ENCODE peak calls at places on chromosomes 3 and 15, in five cellular contexts. B is CD4-positive, CD25-positive, alpha-beta regulatory T cell; Z is GM13977; A is astrocyte of the spinal cord; Q is Caki2. E is an unnamed sample.

GRCh38 chr3:169179193-169180122 is 484.1 kb downstream of the MECOM start:
- DNase-seq in B (no peak), Z (no peak), A (no peak), Q (no peak), E (no peak)

GRCh38 chr3:130093741-130094391 is 12.2 kb downstream of the ALG1L2 start:
- DNase-seq in B (no peak), Z (peak; percentile 54), A (no peak), Q (no peak), E (no peak)

GRCh38 chr3:143958966-143959365 is 12.7 kb upstream of the DIPK2A start:
- DNase-seq in B (no peak), Z (no peak), A (no peak), Q (no peak), E (no peak)

GRCh38 chr3:48432411-48433371 is 2.8 kb upstream of the PLXNB1 start:
- DNase-seq in B (no peak), Z (no peak), A (no peak), Q (peak; percentile 30), E (no peak)

GRCh38 chr3:184005981-184006507 is 11.6 kb downstream of the ABCC5 start:
- DNase-seq in B (peak; percentile 10), Z (peak; percentile 69), A (peak; percentile 42), Q (peak; percentile 94), E (peak; percentile 52)

GRCh38 chr15:89379423-89379735 is 44.8 kb upstream of the POLG start:
- DNase-seq in B (no peak), Z (no peak), A (no peak), Q (no peak), E (no peak)

GRCh38 chr3:16663852-16664712 is 58.9 kb upstream of the DAZL start:
- DNase-seq in B (no peak), Z (no peak), A (no peak), Q (no peak), E (no peak)

GRCh38 chr3:44439499-44440295 is 37.8 kb downstream of the ZNF445 start:
- DNase-seq in B (peak; percentile 78), Z (peak; percentile 78), A (peak; percentile 60), Q (no peak), E (peak; percentile 53)

GRCh38 chr15:50411870-50412269 is 12.3 kb upstream of the USP8 start:
- DNase-seq in B (no peak), Z (no peak), A (no peak), Q (no peak), E (no peak)

GRCh38 chr15:64861960-64862359 is 20.2 kb downstream of the PLEKHO2 start:
- DNase-seq in B (no peak), Z (no peak), A (no peak), Q (no peak), E (no peak)

GRCh38 chr3:107211608-107212007 is 165.6 kb upstream of the CCDC54 start:
- DNase-seq in B (no peak), Z (no peak), A (no peak), Q (no peak), E (no peak)

GRCh38 chr3:142941373-142942123 is 21.9 kb downstream of the PAQR9 start:
- DNase-seq in B (no peak), Z (no peak), A (no peak), Q (no peak), E (no peak)

GRCh38 chr3:185728630-185729334 is 96.1 kb downstream of the IGF2BP2 start:
- DNase-seq in B (no peak), Z (no peak), A (no peak), Q (no peak), E (no peak)

GRCh38 chr15:35693887-35694286 is 147.9 kb upstream of the DPH6 start:
- DNase-seq in B (no peak), Z (no peak), A (no peak), Q (peak; percentile 40), E (no peak)

GRCh38 chr3:80017369-80017768 is 249.6 kb upstream of the ROBO1 start:
- DNase-seq in B (no peak), Z (no peak), A (peak; percentile 25), Q (no peak), E (no peak)